ENCODE peak calls at places on chromosomes 12 and 14, in seven cellular contexts. L is lower lobe of right lung; C is DND-41; I is CD4-positive, CD25-positive, alpha-beta regulatory T cell; V is left lung; D is mesendoderm; J is Karpas-422. K is an unnamed sample.

GRCh38 chr14:91246051-91246852 is 1.7 kb upstream of the GPR68 start:
- DNase-seq in L (peak; percentile 14), C (peak; percentile 76), I (peak; percentile 78), V (no peak), D (no peak), J (peak; percentile 67), K (peak; percentile 89)

GRCh38 chr14:55097894-55098560 is 31.0 kb upstream of the LGALS3 start:
- DNase-seq in L (peak; percentile 64), C (no peak), I (peak; percentile 38), V (peak; percentile 77), D (no peak), J (no peak), K (no peak)

GRCh38 chr12:39300799-39301198 is 142.1 kb downstream of the KIF21A start:
- DNase-seq in L (no peak), C (no peak), I (no peak), V (no peak), D (no peak), J (no peak), K (no peak)

GRCh38 chr12:116164976-116165425 is 112.5 kb downstream of the MED13L start:
- DNase-seq in L (no peak), C (no peak), I (no peak), V (no peak), D (no peak), J (no peak), K (no peak)

GRCh38 chr14:94408546-94409095 is 20.2 kb upstream of the SERPINA1 start:
- DNase-seq in L (no peak), C (no peak), I (no peak), V (no peak), D (no peak), J (no peak), K (no peak)

GRCh38 chr12:117640511-117640910 is 279.1 kb upstream of the NOS1 start:
- DNase-seq in L (no peak), C (no peak), I (no peak), V (no peak), D (no peak), J (no peak), K (no peak)

GRCh38 chr12:44184499-44185206 is 348.8 kb downstream of the TMEM117 start:
- DNase-seq in L (no peak), C (no peak), I (no peak), V (no peak), D (no peak), J (no peak), K (no peak)

GRCh38 chr12:21675641-21676040 is 18.0 kb upstream of the LDHB start:
- DNase-seq in L (no peak), C (no peak), I (no peak), V (no peak), D (no peak), J (no peak), K (no peak)

GRCh38 chr14:105881021-105881930 is 354.9 kb downstream of the TMEM121 start:
- DNase-seq in L (peak; percentile 30), C (no peak), I (peak; percentile 0), V (peak; percentile 18), D (no peak), J (no peak), K (no peak)

GRCh38 chr12:127388985-127389384 is 878.0 kb upstream of the TMEM132C start:
- DNase-seq in L (no peak), C (no peak), I (no peak), V (no peak), D (no peak), J (no peak), K (no peak)

GRCh38 chr12:66028388-66028787 is 102.2 kb downstream of the LLPH start:
- DNase-seq in L (no peak), C (no peak), I (no peak), V (no peak), D (no peak), J (no peak), K (no peak)

GRCh38 chr12:98754095-98754494 is 109.0 kb downstream of the APAF1 start:
- DNase-seq in L (no peak), C (no peak), I (no peak), V (no peak), D (peak; percentile 27), J (no peak), K (no peak)

GRCh38 chr12:129819391-129819790 is 84.4 kb downstream of the TMEM132D start:
- DNase-seq in L (no peak), C (no peak), I (no peak), V (no peak), D (no peak), J (no peak), K (no peak)

GRCh38 chr14:93114713-93115068 is 1.0 kb downstream of the ITPK1 start:
- DNase-seq in L (peak; percentile 59), C (no peak), I (no peak), V (peak; percentile 56), D (no peak), J (no peak), K (peak; percentile 49)

GRCh38 chr14:104784846-104785707 is 10.5 kb downstream of the AKT1 start:
- DNase-seq in L (peak; percentile 74), C (no peak), I (no peak), V (no peak), D (no peak), J (no peak), K (no peak)

GRCh38 chr12:34604631-34605509 is 582.6 kb downstream of the ALG10 start:
- DNase-seq in L (peak; percentile 25), C (no peak), I (no peak), V (no peak), D (no peak), J (no peak), K (no peak)
- H3K36me3 ChIP-seq in L (no peaks in the 10 kb centered on the region), C (no peaks in the 10 kb centered on the region), I (no peaks in the 10 kb centered on the region), V (no peaks in the 10 kb centered on the region), D (no peaks in the 10 kb centered on the region), J (no peaks in the 10 kb centered on the region), K (no peaks in the 10 kb centered on the region)

DNA sequence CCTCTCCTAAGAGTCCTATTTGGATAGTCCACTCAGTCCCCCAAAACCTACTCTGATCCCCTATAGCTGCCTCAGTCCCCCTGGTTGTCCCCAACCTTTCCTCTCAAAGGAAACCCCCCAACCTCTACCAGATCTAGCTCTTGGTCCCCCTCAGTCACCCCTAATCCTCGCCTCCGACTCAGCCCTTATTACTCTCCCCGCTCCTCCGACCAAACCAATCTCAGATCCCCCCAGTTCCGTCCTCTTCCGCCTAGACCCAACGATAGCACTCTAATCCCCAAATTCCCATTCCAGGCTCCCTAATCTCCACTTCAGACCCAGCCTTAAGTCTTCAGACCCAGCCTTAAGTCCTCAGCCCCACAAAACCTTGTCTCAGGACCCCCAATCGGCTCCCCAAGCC is 634 bp downstream of the VPS37B start:
- DNase-seq in L (no peak), C (no peak), I (no peak), V (no peak), D (no peak), J (no peak), K (no peak)
- H3K4me1 ChIP-seq in L (peaks cover 52% of the 10 kb centered on the region), C (peaks cover 89% of the 10 kb centered on the region), I (peaks cover 85% of the 10 kb centered on the region), V (peaks cover 56% of the 10 kb centered on the region), D (peaks cover 7% of the 10 kb centered on the region), J (peaks cover 22% of the 10 kb centered on the region), K (peaks cover 59% of the 10 kb centered on the region)

GRCh38 chr12:49655595-49656236 is 32.4 kb downstream of the PRPF40B start:
- DNase-seq in L (no peak), C (no peak), I (no peak), V (no peak), D (no peak), J (no peak), K (no peak)
- H3K36me3 ChIP-seq in L (peaks cover 83% of the 10 kb centered on the region), C (peaks cover 61% of the 10 kb centered on the region), I (peaks cover 58% of the 10 kb centered on the region), V (no peaks in the 10 kb centered on the region), D (peaks cover 11% of the 10 kb centered on the region), J (no peaks in the 10 kb centered on the region), K (peaks cover 67% of the 10 kb centered on the region)

DNA sequence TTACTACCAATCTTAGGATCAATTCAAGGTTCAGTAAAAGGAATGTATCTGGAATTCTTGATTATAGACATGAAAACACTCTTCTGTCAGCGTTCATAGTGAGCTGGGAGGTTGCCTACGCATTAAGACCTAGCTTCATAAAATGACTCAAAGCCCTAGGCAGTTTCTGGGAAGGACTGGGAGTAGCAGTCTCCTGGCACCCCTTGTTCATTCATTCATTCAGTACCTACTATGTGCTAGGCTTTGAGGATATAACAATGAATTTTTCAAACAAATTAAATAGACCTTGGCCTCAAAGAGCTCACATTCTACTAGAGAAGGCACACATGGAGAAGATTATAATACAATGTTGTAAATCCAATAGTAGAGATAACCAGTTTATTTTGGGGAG is 46.1 kb downstream of the MDM2 start:
- DNase-seq in L (no peak), C (no peak), I (no peak), V (no peak), D (no peak), J (no peak), K (no peak)
- H3K4me1 ChIP-seq in L (no peaks in the 10 kb centered on the region), C (no peaks in the 10 kb centered on the region), I (no peaks in the 10 kb centered on the region), V (no peaks in the 10 kb centered on the region), D (no peaks in the 10 kb centered on the region), J (no peaks in the 10 kb centered on the region), K (no peaks in the 10 kb centered on the region)